ENCODE peak calls at places on chromosomes 3 and 15, in seven cellular contexts. A, Z, Y, X, Q, G and O are unnamed samples.

GRCh38 chr3:24773798-24774197 is 279.1 kb upstream of the THRB start:
- DNase-seq in A (peak; percentile 46), Z (peak; percentile 55), Y (no peak), X (peak; percentile 13), Q (peak; percentile 10), G (peak; percentile 49), O (peak; percentile 79)

GRCh38 chr3:60277376-60277800 is 973.9 kb downstream of the FHIT start:
- DNase-seq in A (no peak), Z (no peak), Y (no peak), X (peak; percentile 39), Q (no peak), G (no peak), O (no peak)

GRCh38 chr3:66923991-66924390 is 74.1 kb upstream of the KBTBD8 start:
- DNase-seq in A (no peak), Z (no peak), Y (no peak), X (no peak), Q (no peak), G (no peak), O (no peak)

GRCh38 chr3:15315003-15315402 is 17.4 kb downstream of the SH3BP5 start:
- DNase-seq in A (no peak), Z (no peak), Y (no peak), X (no peak), Q (no peak), G (no peak), O (no peak)

GRCh38 chr3:171175840-171176239 is 149.3 kb upstream of the SLC2A2 start:
- DNase-seq in A (no peak), Z (no peak), Y (no peak), X (no peak), Q (no peak), G (no peak), O (no peak)

GRCh38 chr3:158471639-158472294 is 99.2 kb upstream of the MLF1 start:
- DNase-seq in A (peak; percentile 24), Z (no peak), Y (no peak), X (no peak), Q (no peak), G (peak; percentile 42), O (no peak)

GRCh38 chr3:101117981-101118380 is 124.8 kb upstream of the ABI3BP start:
- DNase-seq in A (no peak), Z (no peak), Y (no peak), X (no peak), Q (no peak), G (no peak), O (no peak)

GRCh38 chr3:72997421-72997961 is 880 bp downstream of the PPP4R2 start:
- DNase-seq in A (peak; percentile 29), Z (peak; percentile 59), Y (no peak), X (no peak), Q (no peak), G (peak; percentile 70), O (no peak)

GRCh38 chr15:49242820-49243219 is 72.8 kb downstream of the GALK2 start:
- DNase-seq in A (no peak), Z (no peak), Y (no peak), X (peak; percentile 15), Q (no peak), G (no peak), O (no peak)

GRCh38 chr3:147398841-147399534 is 7.4 kb downstream of the ZIC4 start:
- DNase-seq in A (peak; percentile 22), Z (no peak), Y (no peak), X (no peak), Q (no peak), G (no peak), O (peak; percentile 38)

GRCh38 chr3:28022916-28023315 is 218.5 kb upstream of the CMC1 start:
- DNase-seq in A (no peak), Z (no peak), Y (no peak), X (no peak), Q (no peak), G (no peak), O (no peak)

GRCh38 chr3:16801698-16802097 is 83.1 kb upstream of the PLCL2 start:
- DNase-seq in A (no peak), Z (peak; percentile 13), Y (no peak), X (no peak), Q (no peak), G (no peak), O (no peak)

DNA sequence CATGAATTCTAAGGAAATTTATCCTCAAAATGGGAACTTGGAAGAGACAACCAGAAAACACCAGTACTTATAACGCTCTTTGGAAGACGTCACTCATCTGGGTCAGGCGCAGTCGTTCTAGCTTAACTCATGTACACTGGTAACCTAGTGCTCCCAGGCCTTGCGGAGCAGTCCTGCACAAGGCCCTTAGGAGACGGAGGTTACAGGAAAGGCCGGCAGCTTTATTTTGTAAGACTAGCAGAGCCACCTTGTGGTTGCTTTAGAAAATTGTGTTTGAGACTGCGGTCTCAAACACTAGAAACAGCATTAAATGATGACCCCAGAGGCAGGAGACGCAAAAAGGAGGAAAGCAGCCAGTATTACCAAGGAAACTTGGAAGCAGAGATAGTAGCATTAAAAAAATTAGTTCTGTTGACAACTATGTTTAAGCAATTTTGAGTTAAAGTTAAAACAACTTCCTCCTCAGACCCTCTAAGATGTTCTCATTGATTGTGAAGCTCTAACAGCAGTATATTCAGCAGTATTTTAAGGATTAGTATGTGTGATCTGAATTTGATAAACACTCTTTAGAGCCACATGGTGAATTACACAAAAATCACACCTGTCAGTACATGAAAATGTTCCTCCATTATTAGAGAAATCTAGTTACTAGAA is 141.9 kb upstream of the C2CD4B start:
- DNase-seq in A (peak; percentile 68), Z (peak; percentile 72), Y (no peak), X (peak; percentile 40), Q (no peak), G (peak; percentile 73), O (peak; percentile 88)
- TF ChIP-seq JUND in A (no peak), Z (no peak), Y (no peak), X (no peak), Q (no peak), G (no peak), O (no peak)

GRCh38 chr3:177300039-177300833 is 103.0 kb upstream of the TBL1XR1 start:
- DNase-seq in A (no peak), Z (no peak), Y (peak; percentile 40), X (peak; percentile 23), Q (no peak), G (peak; percentile 49), O (no peak)
- TF ChIP-seq JUND in A (no peak), Z (no peak), Y (no peak), X (peak; percentile 51), Q (no peak), G (no peak), O (no peak)

GRCh38 chr3:12948371-12948770 is 107.0 kb upstream of the RPL32 start:
- DNase-seq in A (no peak), Z (no peak), Y (no peak), X (no peak), Q (no peak), G (no peak), O (no peak)

GRCh38 chr3:12946661-12947316 is 105.4 kb upstream of the RPL32 start:
- DNase-seq in A (no peak), Z (no peak), Y (no peak), X (no peak), Q (no peak), G (no peak), O (no peak)

GRCh38 chr3:12947504-12948369 is 106.4 kb upstream of the RPL32 start:
- DNase-seq in A (no peak), Z (no peak), Y (no peak), X (peak; percentile 71), Q (no peak), G (peak; percentile 15), O (no peak)

GRCh38 chr3:12946134-12946533 is 104.8 kb upstream of the RPL32 start:
- DNase-seq in A (no peak), Z (no peak), Y (no peak), X (peak; percentile 55), Q (no peak), G (no peak), O (no peak)

GRCh38 chr3:12948891-12949711 is 107.7 kb upstream of the RPL32 start:
- DNase-seq in A (peak; percentile 32), Z (no peak), Y (no peak), X (no peak), Q (no peak), G (no peak), O (no peak)
- TF ChIP-seq JUND in A (peak; percentile 71), Z (no peak), Y (no peak), X (no peak), Q (no peak), G (no peak), O (no peak)

GRCh38 chr3:127670761-127671522 is 1.8 kb upstream of the ABTB1 start:
- DNase-seq in A (no peak), Z (no peak), Y (no peak), X (no peak), Q (no peak), G (no peak), O (no peak)
- TF ChIP-seq JUND in A (no peak), Z (no peak), Y (no peak), X (no peak), Q (no peak), G (no peak), O (no peak)

GRCh38 chr3:109228391-109229080 is 87.8 kb downstream of the DPPA2 start:
- DNase-seq in A (no peak), Z (no peak), Y (no peak), X (no peak), Q (no peak), G (no peak), O (no peak)

GRCh38 chr3:109224333-109224732 is 87.8 kb downstream of the C3orf85 start:
- DNase-seq in A (peak; percentile 6), Z (no peak), Y (no peak), X (no peak), Q (peak; percentile 36), G (peak; percentile 12), O (peak; percentile 80)
- TF ChIP-seq JUND in A (no peak), Z (no peak), Y (no peak), X (no peak), Q (no peak), G (no peak), O (no peak)